ENCODE peak calls at places on chromosomes 3 and 15, in six cellular contexts. Y is mesenchymal stem cell, Z is neuronal stem cell, A is H9, F is trophoblast cell, U is H1. N is an unnamed sample. For H3K9me3, the result is how much of the 10 kb centered on the place peaks cover.

GRCh38 chr15:72229076-72229946 is 1.7 kb downstream of the PKM start:
- DNase-seq in Y (peak), Z (no peak), A (no peak), F (peak), U (no peak), N (peak)

GRCh38 chr3:135503429-135504083 is 462.0 kb upstream of the PPP2R3A start:
- DNase-seq in Y (peak), Z (peak), A (peak), F (peak), U (peak), N (peak)

GRCh38 chr15:48855501-48856440 is 22.2 kb upstream of the EID1 start:
- DNase-seq in Y (peak), Z (no peak), A (no peak), F (peak), U (no peak), N (peak)

GRCh38 chr15:78072080-78072892 is 5.2 kb downstream of the TBC1D2B start:
- DNase-seq in Y (peak), Z (no peak), A (no peak), F (peak), U (no peak), N (peak)

GRCh38 chr3:57756528-57757401 is 656 bp downstream of the SLMAP start:
- DNase-seq in Y (peak), Z (peak), A (peak), F (peak), U (peak), N (peak)

GRCh38 chr3:124883191-124883747 is 3.9 kb downstream of the ITGB5 start:
- DNase-seq in Y (no peak), Z (peak), A (no peak), F (no peak), U (no peak), N (no peak)

GRCh38 chr15:40843885-40844542 is at the start of gene SPINT1:
- DNase-seq in Y (peak), Z (no peak), A (peak), F (peak), U (peak), N (no peak)

GRCh38 chr3:142209655-142210054 is 15.7 kb downstream of the GK5 start:
- DNase-seq in Y (peak), Z (no peak), A (no peak), F (peak), U (no peak), N (peak)

GRCh38 chr3:66797916-66798560 is 200.1 kb upstream of the KBTBD8 start:
- DNase-seq in Y (peak), Z (peak), A (peak), F (no peak), U (peak), N (peak)

GRCh38 chr3:119902061-119902460 is 120.2 kb downstream of the NR1I2 start:
- DNase-seq in Y (no peak), Z (no peak), A (no peak), F (no peak), U (no peak), N (no peak)

GRCh38 chr3:4732974-4733373 is 239.8 kb downstream of the ITPR1 start:
- DNase-seq in Y (no peak), Z (no peak), A (peak), F (no peak), U (peak), N (no peak)

GRCh38 chr15:46151786-46152185 is 517.0 kb downstream of the SQOR start:
- DNase-seq in Y (no peak), Z (no peak), A (no peak), F (no peak), U (no peak), N (peak)

GRCh38 chr15:55587321-55588069 is 650 bp downstream of the PYGO1 start:
- DNase-seq in Y (peak), Z (peak), A (peak), F (peak), U (peak), N (peak)

GRCh38 chr15:66882251-66883020 is 180.4 kb downstream of the SMAD6 start:
- DNase-seq in Y (peak), Z (no peak), A (no peak), F (peak), U (peak), N (peak)

GRCh38 chr3:42732196-42732828 is 29.7 kb upstream of the HHATL start:
- DNase-seq in Y (no peak), Z (no peak), A (peak), F (no peak), U (peak), N (no peak)

GRCh38 chr3:100155105-100155504 is 40.8 kb upstream of the FILIP1L start:
- DNase-seq in Y (no peak), Z (no peak), A (no peak), F (no peak), U (no peak), N (peak)

GRCh38 chr3:94114667-94115066 is 51.8 kb downstream of the NSUN3 start:
- DNase-seq in Y (no peak), Z (no peak), A (no peak), F (no peak), U (no peak), N (no peak)

GRCh38 chr15:90482124-90483011 is 47.4 kb upstream of the CRTC3 start:
- DNase-seq in Y (peak), Z (peak), A (peak), F (peak), U (peak), N (peak)

GRCh38 chr3:185859294-185859972 is 34.6 kb upstream of the IGF2BP2 start:
- DNase-seq in Y (no peak), Z (no peak), A (no peak), F (no peak), U (no peak), N (no peak)

GRCh38 chr3:55498520-55498919 is 11.4 kb upstream of the WNT5A start:
- DNase-seq in Y (no peak), Z (no peak), A (no peak), F (no peak), U (no peak), N (no peak)

GRCh38 chr15:83516935-83517334 is 69.8 kb downstream of the SH3GL3 start:
- DNase-seq in Y (peak), Z (no peak), A (no peak), F (no peak), U (no peak), N (peak)

GRCh38 chr15:38853608-38854007 is 289.0 kb upstream of the RASGRP1 start:
- DNase-seq in Y (peak), Z (peak), A (peak), F (peak), U (peak), N (peak)

GRCh38 chr3:63625161-63625560 is 27.3 kb upstream of the SNTN start:
- DNase-seq in Y (no peak), Z (no peak), A (no peak), F (no peak), U (no peak), N (peak)

GRCh38 chr3:152019516-152019915 is 146.1 kb downstream of the SUCNR1 start:
- DNase-seq in Y (no peak), Z (no peak), A (no peak), F (peak), U (no peak), N (no peak)

GRCh38 chr3:68874551-68875348 is 57.6 kb downstream of the TAFA4 start:
- DNase-seq in Y (no peak), Z (no peak), A (no peak), F (no peak), U (no peak), N (no peak)

GRCh38 chr3:102089182-102089581 is 239.9 kb downstream of the NFKBIZ start:
- DNase-seq in Y (no peak), Z (no peak), A (no peak), F (no peak), U (no peak), N (no peak)

GRCh38 chr3:119891944-119892721 is 110.2 kb downstream of the NR1I2 start:
- DNase-seq in Y (peak), Z (peak), A (peak), F (peak), U (peak), N (peak)

GRCh38 chr15:77877869-77878577 is 199.5 kb downstream of the TBC1D2B start:
- DNase-seq in Y (no peak), Z (no peak), A (no peak), F (no peak), U (no peak), N (no peak)

GRCh38 chr15:96746621-96747155 is 416.2 kb downstream of the NR2F2 start:
- DNase-seq in Y (no peak), Z (peak), A (no peak), F (no peak), U (no peak), N (no peak)

GRCh38 chr3:57423335-57423734 is 120.8 kb downstream of the DNAH12 start:
- DNase-seq in Y (no peak), Z (peak), A (no peak), F (no peak), U (no peak), N (no peak)

GRCh38 chr3:117651271-117651670 is 941.7 kb downstream of the TUSC7 start:
- DNase-seq in Y (no peak), Z (no peak), A (no peak), F (no peak), U (no peak), N (no peak)

GRCh38 chr3:12273045-12273695 is 15.7 kb upstream of the PPARG start:
- DNase-seq in Y (no peak), Z (no peak), A (no peak), F (no peak), U (no peak), N (no peak)

GRCh38 chr3:159751754-159752153 is 236.9 kb upstream of the IL12A start:
- DNase-seq in Y (no peak), Z (no peak), A (no peak), F (no peak), U (no peak), N (no peak)

GRCh38 chr3:165125836-165126235 is 47.5 kb upstream of the SI start:
- DNase-seq in Y (peak), Z (no peak), A (no peak), F (no peak), U (no peak), N (no peak)

GRCh38 chr3:32564195-32564594 is 6.5 kb downstream of the DYNC1LI1 start:
- DNase-seq in Y (no peak), Z (no peak), A (no peak), F (no peak), U (no peak), N (no peak)

GRCh38 chr3:32570426-32571191 is at the start of gene DYNC1LI1:
- DNase-seq in Y (peak), Z (peak), A (peak), F (peak), U (peak), N (peak)

GRCh38 chr3:32571192-32571485 is 481 bp upstream of the DYNC1LI1 start:
- DNase-seq in Y (no peak), Z (no peak), A (no peak), F (peak), U (no peak), N (no peak)

GRCh38 chr3:32568953-32569352 is 1.7 kb downstream of the DYNC1LI1 start:
- DNase-seq in Y (no peak), Z (no peak), A (no peak), F (no peak), U (no peak), N (no peak)

GRCh38 chr3:32569540-32570425 is 875 bp downstream of the DYNC1LI1 start:
- DNase-seq in Y (peak), Z (peak), A (peak), F (peak), U (peak), N (peak)
- H2BK5ac ChIP-seq in Y (peak), Z (peak), A (no peak), F (peak), U (peak), N (peak)

DNA sequence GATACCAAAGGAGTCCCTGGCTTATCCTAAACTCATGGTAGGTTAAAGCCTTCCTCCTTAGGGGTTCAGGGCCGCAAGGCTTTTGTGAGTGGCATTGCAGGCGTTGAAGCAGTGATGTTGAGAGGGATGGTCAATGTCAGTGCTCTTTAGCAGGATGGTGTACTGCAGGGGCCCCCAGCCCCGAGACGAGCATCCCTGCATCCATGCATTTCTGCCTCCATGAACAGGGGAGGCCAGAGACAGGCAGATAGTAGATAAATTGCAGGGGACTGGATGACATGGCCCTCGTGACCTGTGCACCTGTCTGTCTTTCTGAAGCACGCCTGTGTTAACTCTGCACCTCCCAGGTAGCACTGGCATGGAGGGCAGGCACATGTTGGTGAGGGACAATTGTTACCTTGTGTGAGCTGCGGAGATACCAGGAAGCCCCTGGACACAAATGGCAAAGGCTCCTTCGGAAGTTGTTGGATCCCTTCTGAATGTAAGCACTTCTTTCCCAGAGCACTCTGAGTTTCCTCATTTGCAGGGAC is 133.5 kb downstream of the SNRPN start:
- DNase-seq in Y (no peak), Z (no peak), A (peak), F (no peak), U (no peak), N (no peak)
- H3K9me3 ChIP-seq in Y (half or more), Z (half or more), A (half or more), F (under half), U (under half), N (half or more)

GRCh38 chr15:74211656-74212055 is 9.1 kb upstream of the STRA6 start:
- DNase-seq in Y (no peak), Z (no peak), A (no peak), F (no peak), U (no peak), N (no peak)

GRCh38 chr15:74212494-74212893 is 9.9 kb upstream of the STRA6 start:
- DNase-seq in Y (no peak), Z (no peak), A (no peak), F (no peak), U (no peak), N (no peak)

GRCh38 chr15:74215958-74216357 is 13.4 kb upstream of the STRA6 start:
- DNase-seq in Y (no peak), Z (no peak), A (no peak), F (peak), U (no peak), N (no peak)

GRCh38 chr15:74214324-74215021 is 11.9 kb upstream of the STRA6 start:
- DNase-seq in Y (no peak), Z (no peak), A (no peak), F (no peak), U (no peak), N (no peak)

DNA sequence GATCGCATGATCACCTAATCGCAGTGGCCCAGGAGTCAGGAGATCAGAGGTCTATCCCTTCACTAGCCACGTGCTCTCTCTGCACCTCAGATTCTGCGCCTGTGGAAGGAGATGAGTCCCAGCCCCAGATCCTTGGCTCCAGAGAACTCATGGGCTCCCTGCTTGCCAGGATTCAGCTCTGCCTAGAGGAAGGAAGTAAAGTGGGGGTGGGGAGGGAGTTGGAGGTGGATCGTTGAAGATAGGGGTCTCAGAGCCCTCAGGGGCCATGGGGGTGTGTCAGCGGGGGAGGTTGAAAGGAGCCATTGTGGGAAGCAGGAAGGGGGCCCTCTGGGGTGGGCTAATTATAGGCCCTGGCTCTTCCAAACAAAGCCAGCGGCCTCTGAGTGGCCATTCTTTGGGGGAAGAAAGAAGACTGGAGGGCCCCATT is 11.3 kb upstream of the STRA6 start:
- DNase-seq in Y (no peak), Z (peak), A (peak), F (no peak), U (no peak), N (no peak)
- H2BK5ac ChIP-seq in Y (no peak), Z (peak), A (no peak), F (no peak), U (peak), N (no peak)

GRCh38 chr15:27165590-27165989 is 194.6 kb downstream of the GABRG3 start:
- DNase-seq in Y (no peak), Z (no peak), A (no peak), F (no peak), U (no peak), N (no peak)
- H3K9me3 ChIP-seq in Y (under half), Z (under half), A (under half), F (under half), U (under half), N (under half)

GRCh38 chr3:9792405-9793160 is at the start of the genes ARPC4 and TADA3:
- DNase-seq in Y (peak), Z (peak), A (peak), F (peak), U (peak), N (peak)
- H2BK5ac ChIP-seq in Y (peak), Z (peak), A (peak), F (peak), U (peak), N (peak)

GRCh38 chr3:96483781-96484180 is 330.6 kb upstream of the EPHA6 start:
- DNase-seq in Y (no peak), Z (no peak), A (no peak), F (no peak), U (no peak), N (no peak)

GRCh38 chr3:96491868-96492267 is 322.5 kb upstream of the EPHA6 start:
- DNase-seq in Y (no peak), Z (no peak), A (no peak), F (no peak), U (no peak), N (no peak)

GRCh38 chr3:96491023-96491422 is 323.4 kb upstream of the EPHA6 start:
- DNase-seq in Y (no peak), Z (no peak), A (no peak), F (no peak), U (no peak), N (no peak)

GRCh38 chr3:96488708-96489107 is 325.7 kb upstream of the EPHA6 start:
- DNase-seq in Y (no peak), Z (no peak), A (no peak), F (no peak), U (no peak), N (no peak)
- H3K9me3 ChIP-seq in Y (under half), Z (under half), A (under half), F (under half), U (under half), N (under half)

DNA sequence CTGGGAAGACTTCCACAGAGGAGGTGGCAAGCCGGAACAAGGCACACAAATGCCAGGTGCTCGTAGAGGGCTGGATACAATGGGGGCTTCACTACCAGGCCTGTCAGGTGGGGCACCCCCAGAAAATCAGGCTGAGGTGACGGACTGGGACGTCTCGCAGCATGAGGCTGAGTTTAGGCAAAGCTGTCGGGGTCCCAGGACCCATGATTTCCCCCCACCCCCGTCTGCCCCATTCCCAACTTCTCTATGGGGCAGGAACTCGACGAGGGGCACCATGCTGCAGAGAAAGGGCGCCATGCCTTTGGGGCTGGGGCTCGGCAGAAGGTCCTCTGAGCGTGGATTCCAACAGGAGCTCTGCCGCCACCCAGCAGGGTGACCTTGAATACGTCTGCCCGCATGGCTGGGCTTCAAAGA is 65.7 kb upstream of the HES1 start:
- DNase-seq in Y (no peak), Z (no peak), A (no peak), F (peak), U (no peak), N (no peak)
- H2BK5ac ChIP-seq in Y (peak), Z (no peak), A (no peak), F (peak), U (no peak), N (no peak)

DNA sequence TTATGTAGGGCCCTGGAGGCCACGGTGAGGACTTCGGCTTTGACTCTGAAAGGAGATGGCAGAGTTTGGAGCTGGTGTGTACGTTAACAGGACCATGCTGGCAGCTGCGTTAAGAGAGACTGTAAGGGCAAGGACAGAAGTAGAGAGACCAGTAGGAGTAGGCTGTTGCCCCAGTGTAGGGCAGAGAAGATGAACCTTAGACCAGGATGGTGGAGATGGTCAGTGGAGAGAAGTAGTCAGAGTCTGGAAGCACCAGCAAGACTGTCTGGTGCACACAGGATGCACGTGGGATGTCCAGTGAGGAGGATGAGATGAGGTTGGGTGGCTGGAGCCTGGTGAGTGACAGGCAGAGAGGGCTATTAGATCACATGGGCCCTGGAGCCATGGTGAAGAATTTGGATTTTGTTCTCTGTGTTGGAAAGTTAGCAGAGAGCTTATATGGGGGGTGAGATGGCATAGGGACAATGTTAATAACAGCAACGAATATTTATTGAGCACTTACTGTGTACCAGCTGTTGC is 150.1 kb downstream of the IGF1R start:
- DNase-seq in Y (no peak), Z (no peak), A (no peak), F (no peak), U (no peak), N (no peak)
- H3K9me3 ChIP-seq in Y (under half), Z (under half), A (under half), F (under half), U (under half), N (under half)

DNA sequence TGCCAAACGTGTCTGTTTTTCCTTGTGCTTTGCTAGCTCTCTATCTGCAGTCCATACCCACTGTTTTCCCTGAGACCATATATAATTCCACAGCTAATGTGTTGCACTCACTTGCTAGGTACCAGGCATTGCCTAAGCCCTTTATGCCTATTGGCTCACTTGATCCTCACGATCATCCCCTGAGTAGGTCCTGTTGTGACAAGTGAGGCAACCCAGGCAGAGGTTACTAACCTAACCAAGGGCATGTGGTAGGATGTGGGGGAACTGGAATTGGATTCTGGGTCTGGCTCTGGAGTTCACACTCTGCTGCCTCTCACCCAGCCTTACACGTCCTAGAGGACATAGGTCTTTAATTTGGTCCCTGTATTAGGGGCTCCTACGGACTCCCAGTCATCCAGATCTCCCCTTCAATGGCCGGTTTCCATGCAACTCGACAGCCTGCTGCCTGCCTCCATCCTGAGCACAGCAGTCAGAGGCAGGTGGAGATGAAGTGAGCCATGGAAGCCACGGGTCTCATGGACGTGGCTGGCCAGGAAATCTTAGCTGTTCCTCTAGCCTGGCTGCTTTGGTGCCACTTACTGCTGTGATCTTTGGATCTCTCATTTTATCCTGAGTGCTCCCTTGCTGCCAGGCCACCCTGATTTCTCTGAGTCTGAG is 38.9 kb upstream of the MYZAP start:
- DNase-seq in Y (no peak), Z (no peak), A (no peak), F (no peak), U (no peak), N (no peak)
- H2BK5ac ChIP-seq in Y (no peak), Z (no peak), A (no peak), F (peak), U (peak), N (no peak)